ENCODE peak calls at places on chromosomes 5 and 9, in six cellular contexts. Q is neuronal stem cell, T is spleen, E is trophoblast cell, V is ovary, P is left ventricle myocardium inferior. C is an unnamed sample.

GRCh38 chr9:71042448-71042847 is 79.0 kb downstream of the TRPM3 start:
- DNase-seq in Q (no peak), P (no peak), E (no peak), V (no peak), T (no peak), C (no peak)

GRCh38 chr5:148805323-148806290 is 20.8 kb upstream of the ADRB2 start:
- DNase-seq in T (peak; percentile 74), E (no peak), P (peak; percentile 66), Q (no peak), V (no peak), C (no peak)

GRCh38 chr5:147893820-147894219 is 12.5 kb downstream of the C5orf46 start:
- DNase-seq in T (no peak), V (no peak), E (peak; percentile 89), Q (no peak), P (no peak), C (no peak)

GRCh38 chr9:137339045-137339444 is 37.0 kb upstream of the NRARP start:
- DNase-seq in T (no peak), P (no peak), V (no peak), E (no peak), Q (no peak), C (no peak)

GRCh38 chr5:102760815-102761214 is 5.7 kb downstream of the PAM start:
- DNase-seq in T (no peak), P (no peak), E (no peak), V (no peak), Q (no peak), C (no peak)

GRCh38 chr5:156534906-156535305 is 207.9 kb downstream of the SGCD start:
- DNase-seq in P (no peak), E (no peak), V (no peak), T (no peak), Q (no peak), C (no peak)

GRCh38 chr9:80885894-80886293 is 803.5 kb downstream of the TLE1 start:
- DNase-seq in V (peak; percentile 38), P (no peak), T (no peak), E (no peak), Q (no peak), C (no peak)

GRCh38 chr5:111313017-111313724 is 89.0 kb downstream of the CAMK4 start:
- DNase-seq in V (no peak), Q (no peak), T (no peak), E (no peak), P (no peak), C (no peak)

GRCh38 chr9:88987646-88988045 is 3.6 kb upstream of the S1PR3 start:
- DNase-seq in V (no peak), Q (no peak), T (no peak), E (no peak), P (no peak), C (no peak)

GRCh38 chr5:133336969-133337410 is 275.4 kb downstream of the FSTL4 start:
- DNase-seq in Q (no peak), T (peak; percentile 54), P (no peak), V (no peak), E (no peak), C (no peak)

GRCh38 chr5:1908931-1909330 is 26.2 kb upstream of the IRX4 start:
- DNase-seq in E (no peak), V (no peak), P (no peak), Q (no peak), T (peak; percentile 62), C (no peak)

GRCh38 chr5:37882636-37883035 is 42.8 kb upstream of the GDNF start:
- DNase-seq in Q (no peak), P (no peak), V (no peak), E (no peak), T (no peak), C (no peak)

GRCh38 chr5:43050384-43050783 is 10.3 kb upstream of the ANXA2R start:
- DNase-seq in E (no peak), Q (no peak), T (no peak), V (no peak), P (no peak), C (no peak)

GRCh38 chr5:23012842-23013241 is 159.7 kb upstream of the CDH12 start:
- DNase-seq in T (no peak), E (no peak), Q (no peak), V (no peak), P (no peak), C (no peak)

GRCh38 chr9:692636-693459 is 148.6 kb upstream of the DMRT1 start:
- DNase-seq in E (no peak), V (no peak), Q (no peak), P (no peak), T (no peak), C (no peak)

DNA sequence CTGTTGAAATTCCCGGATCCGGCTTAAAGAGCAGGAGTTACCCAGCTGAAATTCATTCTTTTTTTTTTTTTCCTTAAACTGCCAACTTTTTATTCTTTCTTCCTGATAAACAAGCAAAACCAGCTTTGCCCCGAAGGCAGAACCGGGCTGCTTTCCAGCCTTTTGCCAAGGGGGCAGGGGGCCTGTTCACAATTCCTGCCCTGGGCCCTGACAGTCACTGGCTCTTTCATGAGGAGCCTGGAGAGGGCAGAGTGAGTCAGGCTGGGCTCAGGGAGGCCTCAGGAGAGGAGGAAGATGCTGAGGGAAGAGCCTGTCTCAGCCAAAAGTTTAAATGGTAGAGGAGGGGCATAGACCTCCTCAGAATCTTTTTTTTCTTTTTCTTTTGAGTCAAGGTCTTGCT is 4.8 kb downstream of the GLIPR2 start:
- DNase-seq in P (no peak), Q (no peak), V (no peak), E (no peak), T (peak; percentile 74), C (no peak)
- H3K4me1 ChIP-seq in P (peaks cover 47% of the 10 kb centered on the region), Q (peaks cover 8% of the 10 kb centered on the region), V (peaks cover 16% of the 10 kb centered on the region), E (peaks cover 9% of the 10 kb centered on the region), T (peaks cover 57% of the 10 kb centered on the region), C (peaks cover 3% of the 10 kb centered on the region)

GRCh38 chr5:36172593-36172992 is 20.7 kb downstream of the SKP2 start:
- DNase-seq in T (no peak), P (no peak), Q (no peak), E (no peak), V (no peak), C (no peak)
- H3K27ac ChIP-seq in T (no peak overlapping the region), P (no peak overlapping the region), Q (no peak overlapping the region), E (no peak overlapping the region), V (no peak overlapping the region), C (no peak overlapping the region)

GRCh38 chr9:93952119-93952783 is 2.9 kb downstream of the BARX1 start:
- DNase-seq in T (no peak), E (no peak), V (no peak), Q (no peak), P (no peak), C (no peak)
- H3K4me1 ChIP-seq in T (peaks cover 45% of the 10 kb centered on the region), E (peaks cover 16% of the 10 kb centered on the region), V (peaks cover 8% of the 10 kb centered on the region), Q (no peaks in the 10 kb centered on the region), P (peaks cover 66% of the 10 kb centered on the region), C (no peaks in the 10 kb centered on the region)

DNA sequence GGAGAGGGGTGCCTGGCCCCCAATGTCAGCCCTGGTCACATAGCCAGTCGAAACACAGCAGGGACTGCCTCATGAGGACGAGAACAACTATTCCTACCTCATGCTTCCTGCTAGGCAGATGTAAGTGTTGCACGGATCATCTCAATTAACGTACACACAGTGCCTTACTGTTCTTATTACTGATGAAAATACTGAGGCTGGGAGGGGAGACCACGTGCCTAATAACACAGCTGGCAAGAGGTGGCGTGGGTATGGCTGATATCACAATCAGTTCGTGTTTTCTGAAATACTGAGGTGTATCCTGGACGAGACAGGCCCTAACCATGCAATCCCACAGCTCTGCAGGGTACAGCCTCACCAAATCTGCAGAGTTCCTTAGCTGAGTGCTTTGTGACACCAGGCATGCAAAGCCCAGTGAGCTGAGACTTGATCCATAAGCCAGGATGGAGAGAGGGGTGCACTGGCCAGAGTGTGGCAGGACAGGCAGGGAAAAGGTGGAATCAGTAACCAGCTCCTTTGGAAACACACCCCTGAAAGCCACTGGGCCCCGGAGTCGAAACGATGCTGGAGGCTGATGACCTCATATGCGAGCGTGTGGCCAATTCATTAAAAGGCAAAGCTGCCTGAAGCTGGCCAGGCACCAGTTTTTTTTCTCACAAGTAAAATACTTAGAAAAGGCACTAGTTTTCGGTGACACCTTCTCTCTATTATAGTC is 64.0 kb downstream of the PRRT1B start:
- DNase-seq in P (peak; percentile 61), V (peak; percentile 61), T (no peak), Q (no peak), E (no peak), C (peak; percentile 43)
- H3K27ac ChIP-seq in P (peak overlapping the region; percentile 89), V (peak overlapping the region; percentile 79), T (no peak overlapping the region), Q (peak overlapping the region; percentile 79), E (peak overlapping the region; percentile 78), C (peak overlapping the region; percentile 32)

GRCh38 chr5:14420136-14420808 is 161.3 kb upstream of the OTULINL start:
- DNase-seq in Q (no peak), V (no peak), E (no peak), P (no peak), T (no peak), C (peak; percentile 55)
- H3K4me1 ChIP-seq in Q (peaks cover 1% of the 10 kb centered on the region), V (peaks cover 15% of the 10 kb centered on the region), E (peaks cover 20% of the 10 kb centered on the region), P (peaks cover 35% of the 10 kb centered on the region), T (no peaks in the 10 kb centered on the region), C (peaks cover 12% of the 10 kb centered on the region)

GRCh38 chr5:108726446-108727091 is 21.1 kb upstream of the FER start:
- DNase-seq in Q (no peak), P (no peak), E (peak; percentile 43), V (no peak), T (no peak), C (peak; percentile 32)
- H3K27ac ChIP-seq in Q (no peak overlapping the region), P (peak overlapping the region; percentile 94), E (no peak overlapping the region), V (no peak overlapping the region), T (peak overlapping the region; percentile 90), C (no peak overlapping the region)

DNA sequence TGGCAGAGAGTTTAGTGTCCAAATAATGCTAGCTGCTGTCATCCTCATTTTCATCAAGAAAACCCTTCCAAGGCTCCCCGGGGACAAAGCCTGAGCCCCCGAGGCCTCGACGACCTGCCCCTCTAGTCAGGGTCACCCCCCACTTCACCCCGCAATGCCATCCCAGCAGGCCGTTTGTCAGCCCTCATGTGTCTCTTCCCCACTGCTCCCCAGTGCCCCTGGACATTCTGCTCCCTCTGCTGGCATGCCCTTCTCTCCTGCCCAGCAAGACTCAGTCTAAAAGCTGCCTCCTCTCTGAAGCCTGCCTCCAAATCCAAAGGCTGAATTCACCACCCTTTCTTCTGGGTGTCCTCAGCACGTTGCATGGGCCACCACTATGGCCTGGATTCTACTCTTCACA is 59.3 kb downstream of the PAX5 start:
- DNase-seq in Q (no peak), T (no peak), E (no peak), P (no peak), V (no peak), C (no peak)
- H3K4me1 ChIP-seq in Q (no peaks in the 10 kb centered on the region), T (no peaks in the 10 kb centered on the region), E (no peaks in the 10 kb centered on the region), P (no peaks in the 10 kb centered on the region), V (no peaks in the 10 kb centered on the region), C (peaks cover 24% of the 10 kb centered on the region)

GRCh38 chr5:11560915-11561697 is 343.1 kb downstream of the CTNND2 start:
- DNase-seq in Q (no peak), V (no peak), P (no peak), E (peak; percentile 23), T (no peak), C (no peak)

GRCh38 chr5:11563822-11564221 is 340.4 kb downstream of the CTNND2 start:
- DNase-seq in T (no peak), P (no peak), Q (no peak), V (no peak), E (no peak), C (no peak)

DNA sequence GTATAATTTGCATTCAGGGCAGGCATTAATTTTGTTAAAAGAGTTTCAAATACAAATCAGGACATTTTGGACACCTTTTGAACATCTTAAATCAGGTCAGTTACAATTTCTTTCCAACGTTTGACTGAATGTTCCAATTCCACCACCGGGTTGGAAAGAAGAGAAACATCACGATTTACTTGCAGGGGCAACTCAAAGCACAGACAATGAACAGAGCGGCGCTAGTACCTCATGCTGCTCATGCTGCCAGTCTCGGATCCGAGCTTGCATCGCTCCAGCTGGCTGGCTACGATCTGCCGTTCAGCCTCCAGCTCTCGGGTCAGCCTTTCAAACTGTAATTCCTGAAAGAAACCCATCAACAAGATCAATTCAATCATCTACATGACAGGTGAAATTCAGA is 339.5 kb downstream of the CTNND2 start:
- DNase-seq in Q (no peak), T (no peak), E (no peak), V (no peak), P (no peak), C (no peak)
- H3K27ac ChIP-seq in Q (no peak overlapping the region), T (no peak overlapping the region), E (no peak overlapping the region), V (no peak overlapping the region), P (no peak overlapping the region), C (no peak overlapping the region)

C was measured in foreskin keratinocyte.